ENCODE peak calls at places on chromosomes 16 and 17, in seven cellular contexts. U is activated gamma-delta T cell treated with Interleukin-2 at 50 U/mL for 16 hours; K is NCI-H1105; G is bronchial epithelial cell; B is GM13977; R is pulmonary artery endothelial cell; J is activated CD4-positive, alpha-beta T cell treated with anti-CD3 and anti-CD28 coated beads for 24 hours. E is an unnamed sample.

GRCh38 chr17:32819787-32820186 is 57.1 kb downstream of the MYO1D start:
- DNase-seq in U (no peak), R (no peak), K (no peak), J (no peak), G (no peak), B (no peak), E (no peak)

GRCh38 chr17:1764274-1764673 is 2.4 kb downstream of the SERPINF1 start:
- DNase-seq in B (no peak), K (no peak), U (peak), J (peak), R (peak), G (peak), E (no peak)

GRCh38 chr17:2972749-2973148 is 90.7 kb downstream of the OR1D5 start:
- DNase-seq in K (no peak), J (no peak), B (no peak), G (no peak), R (no peak), U (no peak), E (no peak)

GRCh38 chr17:17839792-17840707 is 3.3 kb upstream of the SREBF1 start:
- DNase-seq in B (peak), J (peak), G (peak), U (peak), R (no peak), K (peak), E (peak)

GRCh38 chr17:37706446-37706845 is 38.4 kb downstream of the HNF1B start:
- DNase-seq in U (no peak), B (no peak), G (no peak), J (no peak), R (no peak), K (no peak), E (no peak)

GRCh38 chr17:80667462-80668277 is 123.0 kb downstream of the RPTOR start:
- DNase-seq in R (no peak), J (no peak), K (no peak), G (no peak), B (no peak), U (no peak), E (no peak)

GRCh38 chr17:73533801-73534574 is 110.3 kb downstream of the SDK2 start:
- DNase-seq in K (no peak), G (no peak), B (no peak), R (no peak), J (no peak), U (no peak), E (no peak)

GRCh38 chr17:39674702-39675389 is 6.6 kb downstream of the PNMT start:
- DNase-seq in J (no peak), U (no peak), G (peak), R (no peak), K (no peak), B (no peak), E (peak)

GRCh38 chr17:42120161-42121065 is 754 bp downstream of the KAT2A start:
- DNase-seq in K (no peak), J (no peak), R (no peak), U (no peak), G (no peak), B (peak), E (peak)

GRCh38 chr16:89828870-89829629 is 775 bp downstream of the SPIRE2 start:
- DNase-seq in K (no peak), R (no peak), G (no peak), B (no peak), J (no peak), U (no peak), E (no peak)

GRCh38 chr16:25108054-25108453 is 3.5 kb upstream of the LCMT1 start:
- DNase-seq in R (no peak), G (no peak), U (peak), K (no peak), B (peak), J (no peak), E (peak)

GRCh38 chr17:41494524-41494923 is 4.8 kb upstream of the KRT36 start:
- DNase-seq in J (no peak), B (no peak), R (no peak), G (peak), K (no peak), U (no peak), E (no peak)

E was measured in GM10248.